ENCODE peak calls at places on chromosomes 12 and 14, in nine cellular contexts. One of them, this sample, is unnamed.

GRCh38 chr14:100473249-100473648 is 114.0 kb downstream of the BEGAIN start:
- DNase-seq in body of pancreas: no peak
- DNase-seq in breast epithelium: no peak
- DNase-seq in uterus: no peak
- DNase-seq in GM12878: no peak
- DNase-seq in GM12891: no peak
- DNase-seq in lower leg skin: no peak
- DNase-seq in vagina: no peak
- DNase-seq in HepG2: no peak
- DNase-seq in this sample: no peak

GRCh38 chr12:15789215-15790171 is at the start of gene EPS8:
- DNase-seq in GM12878: peak
- DNase-seq in body of pancreas: peak
- DNase-seq in GM12891: peak
- DNase-seq in vagina: no peak
- DNase-seq in uterus: peak
- DNase-seq in breast epithelium: peak
- DNase-seq in HepG2: peak
- DNase-seq in lower leg skin: peak
- DNase-seq in this sample: peak

GRCh38 chr12:21941522-21942376 is 523 bp upstream of the ABCC9 start:
- DNase-seq in uterus: peak
- DNase-seq in breast epithelium: no peak
- DNase-seq in GM12878: no peak
- DNase-seq in body of pancreas: peak
- DNase-seq in vagina: no peak
- DNase-seq in lower leg skin: peak
- DNase-seq in GM12891: no peak
- DNase-seq in HepG2: no peak
- DNase-seq in this sample: no peak

GRCh38 chr12:128903231-128903630 is 50.0 kb downstream of the GLT1D1 start:
- DNase-seq in GM12878: no peak
- DNase-seq in body of pancreas: no peak
- DNase-seq in GM12891: no peak
- DNase-seq in breast epithelium: no peak
- DNase-seq in vagina: no peak
- DNase-seq in HepG2: no peak
- DNase-seq in uterus: no peak
- DNase-seq in lower leg skin: no peak
- DNase-seq in this sample: no peak

GRCh38 chr12:20716037-20716436 is 20.9 kb downstream of the SLCO1C1 start:
- DNase-seq in lower leg skin: no peak
- DNase-seq in HepG2: no peak
- DNase-seq in vagina: no peak
- DNase-seq in breast epithelium: no peak
- DNase-seq in GM12878: no peak
- DNase-seq in uterus: no peak
- DNase-seq in GM12891: peak
- DNase-seq in body of pancreas: no peak
- DNase-seq in this sample: no peak

GRCh38 chr12:129901256-129901655 is 2.6 kb downstream of the TMEM132D start:
- DNase-seq in lower leg skin: no peak
- DNase-seq in uterus: no peak
- DNase-seq in vagina: no peak
- DNase-seq in GM12891: no peak
- DNase-seq in GM12878: no peak
- DNase-seq in body of pancreas: no peak
- DNase-seq in breast epithelium: no peak
- DNase-seq in HepG2: no peak
- DNase-seq in this sample: no peak

GRCh38 chr12:115155665-115156645 is 472.0 kb upstream of the TBX3 start:
- DNase-seq in breast epithelium: no peak
- DNase-seq in GM12878: no peak
- DNase-seq in vagina: no peak
- DNase-seq in lower leg skin: no peak
- DNase-seq in HepG2: no peak
- DNase-seq in uterus: no peak
- DNase-seq in body of pancreas: no peak
- DNase-seq in GM12891: no peak
- DNase-seq in this sample: peak

GRCh38 chr12:68327896-68328295 is 4.3 kb downstream of the MDM1 start:
- DNase-seq in HepG2: no peak
- DNase-seq in lower leg skin: no peak
- DNase-seq in breast epithelium: no peak
- DNase-seq in GM12891: no peak
- DNase-seq in GM12878: no peak
- DNase-seq in vagina: no peak
- DNase-seq in body of pancreas: no peak
- DNase-seq in uterus: no peak
- DNase-seq in this sample: no peak

GRCh38 chr12:93786669-93787397 is 109.7 kb downstream of the CRADD start:
- DNase-seq in breast epithelium: no peak
- DNase-seq in lower leg skin: no peak
- DNase-seq in uterus: no peak
- DNase-seq in body of pancreas: no peak
- DNase-seq in HepG2: no peak
- DNase-seq in GM12878: no peak
- DNase-seq in GM12891: no peak
- DNase-seq in vagina: no peak
- DNase-seq in this sample: no peak

GRCh38 chr14:57712698-57713097 is 153.2 kb downstream of the SLC35F4 start:
- DNase-seq in GM12891: no peak
- DNase-seq in lower leg skin: no peak
- DNase-seq in vagina: no peak
- DNase-seq in uterus: no peak
- DNase-seq in GM12878: no peak
- DNase-seq in breast epithelium: no peak
- DNase-seq in HepG2: no peak
- DNase-seq in body of pancreas: no peak
- DNase-seq in this sample: no peak

GRCh38 chr14:59359451-59360124 is 105.6 kb downstream of the GPR135 start:
- DNase-seq in breast epithelium: no peak
- DNase-seq in GM12878: peak
- DNase-seq in HepG2: no peak
- DNase-seq in GM12891: no peak
- DNase-seq in vagina: no peak
- DNase-seq in uterus: no peak
- DNase-seq in body of pancreas: no peak
- DNase-seq in lower leg skin: no peak
- DNase-seq in this sample: no peak

GRCh38 chr14:67674480-67675218 is at the start of gene VTI1B:
- DNase-seq in uterus: peak
- DNase-seq in HepG2: peak
- DNase-seq in body of pancreas: peak
- DNase-seq in breast epithelium: peak
- DNase-seq in GM12891: peak
- DNase-seq in lower leg skin: peak
- DNase-seq in GM12878: no peak
- DNase-seq in vagina: no peak
- DNase-seq in this sample: peak
- TF ChIP-seq POLR2A in uterus: peak
- TF ChIP-seq POLR2A in HepG2: peak
- TF ChIP-seq POLR2A in body of pancreas: peak
- TF ChIP-seq POLR2A in breast epithelium: no peak
- TF ChIP-seq POLR2A in GM12891: peak
- TF ChIP-seq POLR2A in lower leg skin: no peak
- TF ChIP-seq POLR2A in GM12878: peak
- TF ChIP-seq POLR2A in vagina: no peak
- TF ChIP-seq POLR2A in this sample: peak

DNA sequence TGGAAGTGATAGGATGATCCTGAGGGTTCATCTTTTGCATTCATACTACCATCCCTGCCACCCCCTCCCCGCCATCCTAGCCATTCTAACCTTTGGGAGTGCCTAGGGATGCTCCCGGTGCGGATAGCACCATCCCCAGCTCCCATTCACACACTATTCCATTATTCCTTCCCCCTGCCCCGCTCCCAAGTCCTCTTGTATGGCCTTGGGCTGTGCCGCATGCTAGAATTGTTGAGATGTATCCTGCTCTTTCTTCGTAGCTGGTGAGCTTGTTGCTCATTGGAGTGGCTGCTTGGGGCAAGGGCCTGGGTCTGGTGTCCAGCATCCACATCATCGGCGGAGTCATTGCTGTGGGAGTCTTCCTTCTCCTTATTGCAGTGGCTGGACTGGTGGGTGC is 644 bp downstream of the TSPAN31 start:
- DNase-seq in breast epithelium: no peak
- DNase-seq in vagina: no peak
- DNase-seq in lower leg skin: peak
- DNase-seq in GM12891: no peak
- DNase-seq in HepG2: no peak
- DNase-seq in body of pancreas: no peak
- DNase-seq in uterus: no peak
- DNase-seq in GM12878: no peak
- DNase-seq in this sample: no peak
- TF ChIP-seq POLR2A in breast epithelium: no peak
- TF ChIP-seq POLR2A in vagina: no peak
- TF ChIP-seq POLR2A in lower leg skin: no peak
- TF ChIP-seq POLR2A in GM12891: peak
- TF ChIP-seq POLR2A in HepG2: peak
- TF ChIP-seq POLR2A in body of pancreas: no peak
- TF ChIP-seq POLR2A in uterus: no peak
- TF ChIP-seq POLR2A in GM12878: peak
- TF ChIP-seq POLR2A in this sample: peak

GRCh38 chr14:103232338-103232808 is 101.7 kb upstream of the EIF5 start:
- DNase-seq in HepG2: no peak
- DNase-seq in breast epithelium: no peak
- DNase-seq in lower leg skin: no peak
- DNase-seq in GM12891: no peak
- DNase-seq in vagina: no peak
- DNase-seq in GM12878: no peak
- DNase-seq in uterus: no peak
- DNase-seq in body of pancreas: no peak
- DNase-seq in this sample: peak

GRCh38 chr14:103232831-103233319 is 101.2 kb upstream of the EIF5 start:
- DNase-seq in GM12878: no peak
- DNase-seq in uterus: no peak
- DNase-seq in GM12891: no peak
- DNase-seq in breast epithelium: no peak
- DNase-seq in body of pancreas: no peak
- DNase-seq in vagina: no peak
- DNase-seq in lower leg skin: peak
- DNase-seq in HepG2: no peak
- DNase-seq in this sample: no peak

GRCh38 chr14:103230658-103231334 is 103.2 kb upstream of the EIF5 start:
- DNase-seq in vagina: no peak
- DNase-seq in HepG2: no peak
- DNase-seq in uterus: no peak
- DNase-seq in GM12878: no peak
- DNase-seq in lower leg skin: peak
- DNase-seq in breast epithelium: no peak
- DNase-seq in body of pancreas: no peak
- DNase-seq in GM12891: no peak
- DNase-seq in this sample: no peak

GRCh38 chr14:103230021-103230420 is 104.0 kb upstream of the EIF5 start:
- DNase-seq in lower leg skin: peak
- DNase-seq in GM12878: no peak
- DNase-seq in HepG2: no peak
- DNase-seq in breast epithelium: no peak
- DNase-seq in vagina: no peak
- DNase-seq in body of pancreas: no peak
- DNase-seq in uterus: no peak
- DNase-seq in GM12891: no peak
- DNase-seq in this sample: no peak

GRCh38 chr14:103231376-103232019 is 102.5 kb upstream of the EIF5 start:
- DNase-seq in lower leg skin: peak
- DNase-seq in uterus: no peak
- DNase-seq in breast epithelium: no peak
- DNase-seq in GM12891: no peak
- DNase-seq in HepG2: no peak
- DNase-seq in vagina: no peak
- DNase-seq in GM12878: no peak
- DNase-seq in body of pancreas: no peak
- DNase-seq in this sample: no peak
- TF ChIP-seq POLR2A in lower leg skin: no peak
- TF ChIP-seq POLR2A in uterus: no peak
- TF ChIP-seq POLR2A in breast epithelium: no peak
- TF ChIP-seq POLR2A in GM12891: no peak
- TF ChIP-seq POLR2A in HepG2: no peak
- TF ChIP-seq POLR2A in vagina: no peak
- TF ChIP-seq POLR2A in GM12878: no peak
- TF ChIP-seq POLR2A in body of pancreas: no peak
- TF ChIP-seq POLR2A in this sample: no peak

GRCh38 chr12:109099426-109100020 is 2.1 kb downstream of the UNG start:
- DNase-seq in uterus: no peak
- DNase-seq in HepG2: no peak
- DNase-seq in GM12878: no peak
- DNase-seq in breast epithelium: no peak
- DNase-seq in lower leg skin: peak
- DNase-seq in vagina: no peak
- DNase-seq in GM12891: no peak
- DNase-seq in body of pancreas: no peak
- DNase-seq in this sample: no peak

GRCh38 chr12:109098671-109099070 is 1.3 kb downstream of the UNG start:
- DNase-seq in uterus: no peak
- DNase-seq in breast epithelium: no peak
- DNase-seq in lower leg skin: no peak
- DNase-seq in GM12878: no peak
- DNase-seq in GM12891: no peak
- DNase-seq in vagina: no peak
- DNase-seq in body of pancreas: no peak
- DNase-seq in HepG2: no peak
- DNase-seq in this sample: no peak

GRCh38 chr12:109097140-109097434 is 310 bp upstream of the UNG start:
- DNase-seq in uterus: no peak
- DNase-seq in vagina: no peak
- DNase-seq in HepG2: no peak
- DNase-seq in breast epithelium: no peak
- DNase-seq in GM12891: no peak
- DNase-seq in lower leg skin: no peak
- DNase-seq in body of pancreas: no peak
- DNase-seq in GM12878: no peak
- DNase-seq in this sample: no peak

GRCh38 chr12:109098142-109098652 is 800 bp downstream of the UNG start:
- DNase-seq in breast epithelium: peak
- DNase-seq in uterus: no peak
- DNase-seq in GM12891: no peak
- DNase-seq in GM12878: no peak
- DNase-seq in lower leg skin: peak
- DNase-seq in vagina: no peak
- DNase-seq in HepG2: no peak
- DNase-seq in body of pancreas: peak
- DNase-seq in this sample: peak

DNA sequence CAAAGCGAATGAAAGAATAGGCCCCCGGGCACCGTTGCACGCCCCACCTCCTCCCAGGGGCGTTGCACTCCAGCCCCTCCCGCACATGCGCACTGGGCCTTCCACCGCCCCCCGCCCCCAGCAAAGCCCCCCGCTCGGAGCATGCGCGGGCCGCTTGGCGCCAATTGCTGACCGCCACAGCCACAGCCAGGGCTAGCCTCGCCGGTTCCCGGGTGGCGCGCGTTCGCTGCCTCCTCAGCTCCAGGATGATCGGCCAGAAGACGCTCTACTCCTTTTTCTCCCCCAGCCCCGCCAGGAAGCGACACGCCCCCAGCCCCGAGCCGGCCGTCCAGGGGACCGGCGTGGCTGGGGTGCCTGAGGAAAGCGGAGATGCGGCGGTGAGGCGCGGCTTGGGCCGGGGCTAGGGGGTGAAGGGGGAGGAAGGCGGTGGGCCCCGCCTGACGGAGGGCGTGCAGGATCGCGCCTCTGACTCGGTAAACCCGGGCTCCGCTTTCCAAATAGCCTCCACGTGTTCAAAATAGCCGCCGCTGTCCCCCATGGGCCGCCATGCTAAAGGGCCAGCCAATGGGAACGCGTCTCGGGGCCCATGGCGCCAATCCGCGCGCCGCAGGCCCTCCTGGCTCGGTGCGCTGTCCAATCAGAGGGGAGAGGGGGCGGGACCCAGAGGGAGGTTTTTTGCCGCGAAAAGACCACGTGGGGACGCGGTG is at the start of gene UNG:
- DNase-seq in uterus: peak
- DNase-seq in breast epithelium: peak
- DNase-seq in vagina: no peak
- DNase-seq in lower leg skin: peak
- DNase-seq in body of pancreas: peak
- DNase-seq in GM12891: peak
- DNase-seq in HepG2: peak
- DNase-seq in GM12878: peak
- DNase-seq in this sample: peak
- TF ChIP-seq POLR2A in uterus: no peak
- TF ChIP-seq POLR2A in breast epithelium: no peak
- TF ChIP-seq POLR2A in vagina: no peak
- TF ChIP-seq POLR2A in lower leg skin: no peak
- TF ChIP-seq POLR2A in body of pancreas: no peak
- TF ChIP-seq POLR2A in GM12891: peak
- TF ChIP-seq POLR2A in HepG2: peak
- TF ChIP-seq POLR2A in GM12878: peak
- TF ChIP-seq POLR2A in this sample: no peak